ENCODE peak calls at places on chromosome 22, in four cellular contexts. J, A, W and S are unnamed samples.

GRCh38 chr22:31853736-31854500 is 90.4 kb upstream of the YWHAH start:
- DNase-seq in W (no peak), J (no peak), A (no peak), S (no peak)

GRCh38 chr22:30694638-30695350 is at the start of gene OSBP2:
- DNase-seq in J (no peak), W (peak; percentile 62), A (no peak), S (peak; percentile 48)

GRCh38 chr22:20172038-20172613 is 21.3 kb upstream of the CCDC188 start:
- DNase-seq in W (no peak), J (no peak), A (no peak), S (no peak)

GRCh38 chr22:26367402-26368245 is 61.4 kb upstream of the ASPHD2 start:
- DNase-seq in W (peak; percentile 56), A (no peak), J (peak; percentile 59), S (peak; percentile 61)

GRCh38 chr22:46687460-46687859 is 50.6 kb downstream of the CERK start:
- DNase-seq in A (no peak), W (no peak), J (no peak), S (no peak)

GRCh38 chr22:47192651-47193437 is 430.4 kb downstream of the TBC1D22A start:
- DNase-seq in J (peak; percentile 75), A (no peak), W (no peak), S (no peak)

GRCh38 chr22:31286360-31287255 is 5.7 kb downstream of the PIK3IP1 start:
- DNase-seq in J (no peak), W (no peak), A (no peak), S (no peak)

GRCh38 chr22:31683181-31684105 is 21.4 kb upstream of the PISD start:
- DNase-seq in A (no peak), W (no peak), J (no peak), S (no peak)

GRCh38 chr22:39719559-39720450 is 149.3 kb downstream of the CACNA1I start:
- DNase-seq in J (no peak), W (no peak), A (no peak), S (no peak)

GRCh38 chr22:32281092-32281491 is 25.9 kb upstream of the SLC5A4 start:
- DNase-seq in J (no peak), W (no peak), A (no peak), S (no peak)

GRCh38 chr22:46862418-46863324 is 100.2 kb downstream of the TBC1D22A start:
- DNase-seq in A (no peak), J (no peak), W (no peak), S (no peak)

GRCh38 chr22:35540600-35541253 is at the start of gene RASD2:
- DNase-seq in J (no peak), A (no peak), W (peak; percentile 55), S (no peak)

GRCh38 chr22:37196539-37197450 is 8.7 kb upstream of the C1QTNF6 start:
- DNase-seq in J (peak; percentile 56), W (peak; percentile 5), A (peak; percentile 46), S (no peak)

GRCh38 chr22:37002633-37003032 is 16.6 kb downstream of the TST start:
- DNase-seq in A (no peak), W (no peak), J (no peak), S (no peak)

GRCh38 chr22:48819991-48820390 is 1007.7 kb downstream of the BRD1 start:
- DNase-seq in W (no peak), J (no peak), A (no peak), S (no peak)

GRCh38 chr22:50267591-50268390 is 2.4 kb downstream of the MAPK11 start:
- DNase-seq in A (no peak), W (peak; percentile 71), J (no peak), S (no peak)

DNA sequence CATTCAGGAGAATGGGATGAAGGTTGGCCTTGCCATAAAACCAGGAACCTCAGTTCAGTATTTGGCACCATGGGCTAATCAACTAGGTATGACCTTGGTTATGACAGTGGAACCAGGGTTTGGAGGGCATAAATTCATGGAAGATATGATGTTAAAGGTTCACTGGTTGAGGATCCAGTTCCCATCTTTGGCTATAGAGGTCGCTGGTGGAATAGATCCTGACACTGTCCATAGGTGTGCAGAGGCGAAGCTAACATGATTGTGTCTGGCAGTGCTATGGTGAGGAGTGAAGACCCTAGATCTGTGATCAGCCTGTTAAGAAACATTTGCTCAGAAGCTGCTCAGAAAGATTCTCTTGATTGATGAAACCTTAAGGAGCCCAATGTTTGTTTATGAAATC is 5.7 kb downstream of the NF2 start:
- DNase-seq in W (no peak), J (no peak), A (no peak), S (no peak)
- TF ChIP-seq CTCF in W (peak; percentile 38), J (peak; percentile 14), A (peak; percentile 37), S (peak; percentile 36)

DNA sequence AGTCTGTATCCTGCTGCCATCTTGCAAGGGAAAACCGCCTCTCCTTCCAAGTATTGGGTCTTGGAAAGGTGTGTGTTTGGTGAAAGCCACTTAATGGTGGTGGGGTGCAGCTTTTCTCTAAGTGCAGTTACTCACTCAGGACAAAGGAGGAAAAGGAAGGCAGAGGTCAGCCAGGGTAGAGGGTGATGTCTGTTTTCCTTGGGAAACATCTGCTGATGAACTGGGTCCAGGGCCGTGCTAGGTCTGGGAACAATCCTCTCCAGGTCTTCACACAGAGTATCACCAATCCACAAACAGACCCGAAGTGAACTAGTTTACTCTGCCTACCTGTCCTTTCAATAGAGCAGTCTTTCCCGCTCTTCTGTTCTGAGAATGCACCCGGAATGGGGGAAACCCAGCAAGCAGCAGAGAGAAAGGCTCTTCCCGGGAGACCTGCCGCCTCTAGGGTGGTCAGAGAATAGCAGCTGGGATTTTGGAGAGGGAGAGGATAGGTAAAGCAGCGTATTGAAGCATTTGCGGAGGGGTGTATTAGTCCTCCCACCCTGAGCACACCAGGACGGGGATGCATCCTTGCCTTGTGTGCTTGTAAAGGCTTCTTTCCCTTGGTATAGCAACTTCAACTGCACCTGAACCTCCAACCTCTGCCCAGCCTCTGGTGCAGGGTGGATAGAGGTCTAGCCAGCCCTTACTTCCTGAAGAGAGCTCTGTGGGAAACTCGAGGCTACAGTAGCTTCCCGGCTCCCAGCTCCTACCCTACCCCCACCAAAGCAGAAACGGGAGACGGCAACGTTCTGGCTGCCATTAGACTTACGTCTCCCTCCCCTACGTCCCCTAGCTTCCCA is 20.7 kb downstream of the LHFPL7 start:
- DNase-seq in W (no peak), A (no peak), J (no peak), S (no peak)
- TF ChIP-seq CTCF in W (no peak), A (no peak), J (no peak), S (no peak)

DNA sequence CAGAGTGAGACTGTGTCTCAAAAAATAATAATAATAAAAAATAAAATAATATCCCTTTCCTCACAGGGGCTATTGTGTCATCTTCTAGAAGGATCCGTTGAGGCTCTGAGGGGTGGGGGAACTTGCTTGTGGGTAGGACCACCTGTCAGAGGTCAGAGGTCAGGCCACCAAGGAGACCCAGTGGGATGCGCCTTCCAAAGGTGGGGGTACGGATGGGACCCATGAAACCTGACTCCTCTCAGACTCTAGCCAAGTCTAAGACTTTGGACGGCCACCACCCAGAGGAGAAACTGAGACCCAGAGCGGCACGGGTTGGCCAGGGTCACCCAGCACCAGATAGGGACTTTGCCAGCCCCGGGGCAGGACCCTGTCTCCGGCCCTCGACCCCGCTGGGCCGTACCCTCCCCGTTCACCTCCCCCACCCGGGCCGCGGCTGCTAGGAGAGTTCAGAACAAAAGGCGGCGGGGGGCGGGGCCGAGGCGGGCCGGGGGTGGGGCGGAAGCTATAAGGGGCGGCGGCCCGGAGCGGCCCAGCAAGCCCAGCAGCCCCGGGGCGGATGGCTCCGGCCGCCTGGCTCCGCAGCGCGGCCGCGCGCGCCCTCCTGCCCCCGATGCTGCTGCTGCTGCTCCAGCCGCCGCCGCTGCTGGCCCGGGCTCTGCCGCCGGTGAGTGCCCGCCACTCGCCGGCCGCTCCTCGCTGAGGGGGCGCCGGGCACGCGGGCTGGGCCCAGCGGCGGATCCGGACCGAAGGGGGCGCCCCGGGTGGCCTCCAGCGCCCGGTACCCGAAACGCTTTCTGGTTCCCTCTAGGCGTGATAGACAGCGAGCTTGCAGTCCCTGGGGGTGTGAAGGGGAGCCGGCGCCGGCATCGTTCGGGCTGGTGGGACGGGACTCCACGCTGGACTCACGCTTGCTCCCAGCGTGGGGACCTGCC is at the start of gene MMP11:
- DNase-seq in A (no peak), W (peak; percentile 82), J (no peak), S (peak; percentile 59)
- TF ChIP-seq CTCF in A (peak; percentile 7), W (no peak), J (no peak), S (no peak)

GRCh38 chr22:18079706-18080230 is 2.0 kb downstream of the PEX26 start:
- DNase-seq in J (no peak), A (no peak), W (no peak), S (no peak)

GRCh38 chr22:18076060-18076497 is 1.7 kb upstream of the PEX26 start:
- DNase-seq in W (peak; percentile 29), J (peak; percentile 75), A (peak; percentile 74), S (peak; percentile 65)

GRCh38 chr22:18077639-18078328 is at the start of gene PEX26:
- DNase-seq in W (peak; percentile 91), A (peak; percentile 82), J (peak; percentile 87), S (peak; percentile 81)

GRCh38 chr22:18077087-18077638 is 627 bp upstream of the PEX26 start:
- DNase-seq in W (no peak), A (no peak), J (no peak), S (no peak)

GRCh38 chr22:18078329-18079041 is 695 bp downstream of the PEX26 start:
- DNase-seq in A (no peak), W (peak; percentile 42), J (no peak), S (no peak)
- TF ChIP-seq CTCF in A (no peak), W (no peak), J (no peak), S (peak; percentile 20)

GRCh38 chr22:42632096-42632495 is 8.3 kb downstream of the ATP5MGL start:
- DNase-seq in A (no peak), J (no peak), W (peak; percentile 58), S (no peak)
- TF ChIP-seq CTCF in A (peak; percentile 39), J (no peak), W (peak; percentile 60), S (peak; percentile 49)